ENCODE peak calls at places on chromosomes 12 and 14, in five cellular contexts. D is AG08396; A is EL; M is activated CD8-positive, alpha-beta T cell treated with anti-CD3 and anti-CD28 coated beads for 36 hours; Z is GM03348. S is an unnamed sample.

GRCh38 chr14:91947196-91948184 is at the start of gene FBLN5:
- DNase-seq in D (peak), A (peak), M (peak), Z (peak), S (peak)

GRCh38 chr12:6370994-6371754 is 4.2 kb downstream of the SCNN1A start:
- DNase-seq in D (no peak), A (peak), M (peak), Z (no peak), S (no peak)

GRCh38 chr12:64373204-64373603 is 17.4 kb downstream of the C12orf56 start:
- DNase-seq in D (no peak), A (no peak), M (no peak), Z (no peak), S (no peak)

GRCh38 chr12:6772729-6773661 is 675 bp downstream of the LAG3 start:
- DNase-seq in D (no peak), A (no peak), M (no peak), Z (no peak), S (no peak)

GRCh38 chr14:82488473-82488872 is 954.8 kb upstream of the SEL1L start:
- DNase-seq in D (no peak), A (no peak), M (no peak), Z (no peak), S (no peak)

GRCh38 chr14:64178814-64179213 is 115.4 kb downstream of the ESR2 start:
- DNase-seq in D (no peak), A (no peak), M (peak), Z (no peak), S (no peak)

GRCh38 chr12:131511391-131511802 is 199.5 kb upstream of the SFSWAP start:
- DNase-seq in D (no peak), A (peak), M (peak), Z (no peak), S (no peak)

GRCh38 chr12:52044284-52044983 is 6.8 kb upstream of the NR4A1 start:
- DNase-seq in D (peak), A (no peak), M (no peak), Z (peak), S (peak)

GRCh38 chr14:72565200-72565599 is 328.7 kb downstream of the DPF3 start:
- DNase-seq in D (no peak), A (no peak), M (no peak), Z (no peak), S (no peak)

GRCh38 chr14:99756796-99757195 is 36.4 kb upstream of the EML1 start:
- DNase-seq in D (no peak), A (no peak), M (no peak), Z (no peak), S (no peak)

GRCh38 chr12:88184196-88184595 is 42.1 kb downstream of the TMTC3 start:
- DNase-seq in D (no peak), A (no peak), M (no peak), Z (no peak), S (no peak)

GRCh38 chr12:56723889-56724659 is 1.0 kb downstream of the NACA start:
- DNase-seq in D (peak), A (peak), M (peak), Z (peak), S (peak)

GRCh38 chr14:34013714-34014055 is 62.8 kb upstream of the EGLN3 start:
- DNase-seq in D (no peak), A (no peak), M (no peak), Z (no peak), S (no peak)

GRCh38 chr12:111687255-111687654 is 1.4 kb downstream of the ACAD10 start:
- DNase-seq in D (no peak), A (no peak), M (peak), Z (no peak), S (no peak)

GRCh38 chr14:77965919-77966435 is 166.1 kb downstream of the ADCK1 start:
- DNase-seq in D (peak), A (peak), M (peak), Z (peak), S (no peak)

GRCh38 chr12:3262466-3262865 is 185.3 kb downstream of the TSPAN9 start:
- DNase-seq in D (no peak), A (no peak), M (no peak), Z (no peak), S (no peak)

GRCh38 chr12:50440288-50440687 is 39.6 kb downstream of the LARP4 start:
- DNase-seq in D (no peak), A (no peak), M (no peak), Z (no peak), S (no peak)

GRCh38 chr14:83905157-83905556 is 1624.8 kb upstream of the FLRT2 start:
- DNase-seq in D (no peak), A (no peak), M (no peak), Z (no peak), S (no peak)

GRCh38 chr14:28406181-28406580 is 360.4 kb upstream of the FOXG1 start:
- DNase-seq in D (no peak), A (no peak), M (no peak), Z (no peak), S (no peak)

GRCh38 chr14:34098045-34098984 is 147.4 kb upstream of the EGLN3 start:
- DNase-seq in D (peak), A (peak), M (peak), Z (peak), S (peak)

GRCh38 chr12:92467886-92468285 is 234.9 kb upstream of the PLEKHG7 start:
- DNase-seq in D (no peak), A (peak), M (no peak), Z (no peak), S (no peak)

GRCh38 chr14:51395361-51395849 is 155.4 kb downstream of the TMX1 start:
- DNase-seq in D (peak), A (peak), M (no peak), Z (peak), S (peak)

GRCh38 chr12:83015390-83016225 is 328.9 kb downstream of the TMTC2 start:
- DNase-seq in D (no peak), A (peak), M (no peak), Z (no peak), S (peak)

GRCh38 chr14:46048127-46048526 is 603.5 kb downstream of the RPL10L start:
- DNase-seq in D (peak), A (peak), M (no peak), Z (peak), S (no peak)

GRCh38 chr12:6178981-6179761 is 21.0 kb upstream of the CD9 start:
- DNase-seq in D (no peak), A (peak), M (no peak), Z (no peak), S (no peak)

GRCh38 chr12:93179792-93180191 is 197.9 kb upstream of the NUDT4 start:
- DNase-seq in D (no peak), A (no peak), M (no peak), Z (no peak), S (no peak)

GRCh38 chr12:16030729-16031128 is 119.6 kb downstream of the DERA start:
- DNase-seq in D (no peak), A (no peak), M (no peak), Z (no peak), S (no peak)

GRCh38 chr14:68177728-68178127 is 358.1 kb downstream of the RAD51B start:
- DNase-seq in D (no peak), A (no peak), M (no peak), Z (no peak), S (no peak)

GRCh38 chr12:58364389-58365086 is 423.2 kb downstream of the ATP23 start:
- DNase-seq in D (peak), A (peak), M (no peak), Z (peak), S (no peak)

GRCh38 chr14:99441157-99441870 is 39.3 kb downstream of the SETD3 start:
- DNase-seq in D (no peak), A (no peak), M (no peak), Z (no peak), S (no peak)

GRCh38 chr12:52564582-52564981 is 9.1 kb downstream of the KRT74 start:
- DNase-seq in D (no peak), A (no peak), M (no peak), Z (no peak), S (no peak)

GRCh38 chr12:121996050-121996944 is 25.4 kb upstream of the BCL7A start:
- DNase-seq in D (peak), A (no peak), M (no peak), Z (no peak), S (no peak)

GRCh38 chr12:91123236-91123635 is 11.9 kb upstream of the LUM start:
- DNase-seq in D (no peak), A (peak), M (no peak), Z (no peak), S (no peak)

GRCh38 chr14:106506901-106507305 is 980.5 kb downstream of the TMEM121 start:
- DNase-seq in D (no peak), A (no peak), M (peak), Z (no peak), S (no peak)

GRCh38 chr12:116161588-116161987 is 115.9 kb downstream of the MED13L start:
- DNase-seq in D (no peak), A (no peak), M (no peak), Z (no peak), S (no peak)

GRCh38 chr14:24849471-24849870 is 200.5 kb downstream of the STXBP6 start:
- DNase-seq in D (no peak), A (peak), M (no peak), Z (no peak), S (no peak)

GRCh38 chr12:48296586-48297396 is 53.9 kb downstream of the ZNF641 start:
- DNase-seq in D (peak), A (peak), M (peak), Z (peak), S (peak)

S was measured in ovary.